ENCODE peak calls at places on chromosomes 1 and 21, in nine cellular contexts. One of them, this sample, is unnamed.

GRCh38 chr1:13754510-13755103 is 54.6 kb downstream of the PRDM2 start:
- DNase-seq in NCI-H2029 treated with DMSO at 0.1 percent for 48 hours: no peak
- DNase-seq in KG1: no peak
- DNase-seq in M059J: peak
- DNase-seq in pancreas: no peak
- DNase-seq in Ammon's horn: peak
- DNase-seq in GM23248: peak
- DNase-seq in PC-3: peak
- DNase-seq in GOT3: no peak
- DNase-seq in this sample: no peak

GRCh38 chr21:39332175-39332574 is 16.7 kb downstream of the HMGN1 start:
- DNase-seq in NCI-H2029 treated with DMSO at 0.1 percent for 48 hours: no peak
- DNase-seq in KG1: no peak
- DNase-seq in M059J: no peak
- DNase-seq in pancreas: no peak
- DNase-seq in Ammon's horn: no peak
- DNase-seq in GM23248: no peak
- DNase-seq in PC-3: no peak
- DNase-seq in GOT3: no peak
- DNase-seq in this sample: no peak

GRCh38 chr1:42152119-42152518 is 1.1 kb upstream of the GUCA2B start:
- DNase-seq in NCI-H2029 treated with DMSO at 0.1 percent for 48 hours: no peak
- DNase-seq in KG1: no peak
- DNase-seq in M059J: no peak
- DNase-seq in pancreas: peak
- DNase-seq in Ammon's horn: no peak
- DNase-seq in GM23248: no peak
- DNase-seq in PC-3: peak
- DNase-seq in GOT3: no peak
- DNase-seq in this sample: peak

GRCh38 chr1:22780696-22781095 is 70.1 kb downstream of the EPHB2 start:
- DNase-seq in NCI-H2029 treated with DMSO at 0.1 percent for 48 hours: no peak
- DNase-seq in KG1: no peak
- DNase-seq in M059J: peak
- DNase-seq in pancreas: no peak
- DNase-seq in Ammon's horn: peak
- DNase-seq in GM23248: peak
- DNase-seq in PC-3: peak
- DNase-seq in GOT3: no peak
- DNase-seq in this sample: peak

GRCh38 chr1:32172621-32173245 is 6.7 kb upstream of the TXLNA start:
- DNase-seq in NCI-H2029 treated with DMSO at 0.1 percent for 48 hours: no peak
- DNase-seq in KG1: no peak
- DNase-seq in M059J: peak
- DNase-seq in pancreas: no peak
- DNase-seq in Ammon's horn: no peak
- DNase-seq in GM23248: peak
- DNase-seq in PC-3: peak
- DNase-seq in GOT3: no peak
- DNase-seq in this sample: peak

GRCh38 chr1:171583581-171584194 is 38.4 kb upstream of the MYOCOS start:
- DNase-seq in NCI-H2029 treated with DMSO at 0.1 percent for 48 hours: no peak
- DNase-seq in KG1: no peak
- DNase-seq in M059J: no peak
- DNase-seq in pancreas: no peak
- DNase-seq in Ammon's horn: peak
- DNase-seq in GM23248: peak
- DNase-seq in PC-3: no peak
- DNase-seq in GOT3: no peak
- DNase-seq in this sample: no peak

GRCh38 chr1:240946926-240947325 is 335.0 kb upstream of the GREM2 start:
- DNase-seq in NCI-H2029 treated with DMSO at 0.1 percent for 48 hours: no peak
- DNase-seq in KG1: no peak
- DNase-seq in M059J: peak
- DNase-seq in pancreas: no peak
- DNase-seq in Ammon's horn: peak
- DNase-seq in GM23248: peak
- DNase-seq in PC-3: peak
- DNase-seq in GOT3: no peak
- DNase-seq in this sample: peak

GRCh38 chr1:221742555-221743415 is 896 bp upstream of the DUSP10 start:
- DNase-seq in NCI-H2029 treated with DMSO at 0.1 percent for 48 hours: peak
- DNase-seq in KG1: no peak
- DNase-seq in M059J: peak
- DNase-seq in pancreas: peak
- DNase-seq in Ammon's horn: peak
- DNase-seq in GM23248: peak
- DNase-seq in PC-3: peak
- DNase-seq in GOT3: no peak
- DNase-seq in this sample: peak

GRCh38 chr1:121538943-121539575 is 354.3 kb downstream of the SRGAP2C start:
- DNase-seq in NCI-H2029 treated with DMSO at 0.1 percent for 48 hours: no peak
- DNase-seq in KG1: no peak
- DNase-seq in M059J: no peak
- DNase-seq in pancreas: no peak
- DNase-seq in Ammon's horn: no peak
- DNase-seq in GM23248: no peak
- DNase-seq in PC-3: no peak
- DNase-seq in GOT3: no peak
- DNase-seq in this sample: peak

GRCh38 chr1:203165800-203166161 is 9.8 kb downstream of the MYBPH start:
- DNase-seq in NCI-H2029 treated with DMSO at 0.1 percent for 48 hours: no peak
- DNase-seq in KG1: no peak
- DNase-seq in M059J: no peak
- DNase-seq in pancreas: no peak
- DNase-seq in Ammon's horn: no peak
- DNase-seq in GM23248: no peak
- DNase-seq in PC-3: no peak
- DNase-seq in GOT3: no peak
- DNase-seq in this sample: no peak

GRCh38 chr1:209661081-209661480 is 8.9 kb upstream of the LAMB3 start:
- DNase-seq in NCI-H2029 treated with DMSO at 0.1 percent for 48 hours: no peak
- DNase-seq in KG1: no peak
- DNase-seq in M059J: no peak
- DNase-seq in pancreas: no peak
- DNase-seq in Ammon's horn: no peak
- DNase-seq in GM23248: no peak
- DNase-seq in PC-3: no peak
- DNase-seq in GOT3: no peak
- DNase-seq in this sample: no peak

GRCh38 chr1:56790036-56790435 is 29.2 kb downstream of the FYB2 start:
- DNase-seq in NCI-H2029 treated with DMSO at 0.1 percent for 48 hours: no peak
- DNase-seq in KG1: no peak
- DNase-seq in M059J: no peak
- DNase-seq in pancreas: no peak
- DNase-seq in Ammon's horn: no peak
- DNase-seq in GM23248: no peak
- DNase-seq in PC-3: no peak
- DNase-seq in GOT3: no peak
- DNase-seq in this sample: no peak

GRCh38 chr1:19310720-19311502 is 1.0 kb downstream of the AKR7A2 start:
- DNase-seq in NCI-H2029 treated with DMSO at 0.1 percent for 48 hours: no peak
- DNase-seq in KG1: no peak
- DNase-seq in M059J: peak
- DNase-seq in pancreas: no peak
- DNase-seq in Ammon's horn: no peak
- DNase-seq in GM23248: peak
- DNase-seq in PC-3: no peak
- DNase-seq in GOT3: no peak
- DNase-seq in this sample: no peak

GRCh38 chr1:5348732-5349465 is 643.3 kb downstream of the NPHP4 start:
- DNase-seq in NCI-H2029 treated with DMSO at 0.1 percent for 48 hours: no peak
- DNase-seq in KG1: no peak
- DNase-seq in M059J: no peak
- DNase-seq in pancreas: no peak
- DNase-seq in Ammon's horn: peak
- DNase-seq in GM23248: no peak
- DNase-seq in PC-3: no peak
- DNase-seq in GOT3: no peak
- DNase-seq in this sample: no peak

GRCh38 chr1:3491291-3492246 is 37.1 kb downstream of the ARHGEF16 start:
- DNase-seq in NCI-H2029 treated with DMSO at 0.1 percent for 48 hours: no peak
- DNase-seq in KG1: peak
- DNase-seq in M059J: peak
- DNase-seq in pancreas: no peak
- DNase-seq in Ammon's horn: peak
- DNase-seq in GM23248: peak
- DNase-seq in PC-3: peak
- DNase-seq in GOT3: peak
- DNase-seq in this sample: peak

GRCh38 chr21:37984416-37984815 is 68.2 kb upstream of the KCNJ6 start:
- DNase-seq in NCI-H2029 treated with DMSO at 0.1 percent for 48 hours: peak
- DNase-seq in KG1: no peak
- DNase-seq in M059J: peak
- DNase-seq in pancreas: no peak
- DNase-seq in Ammon's horn: no peak
- DNase-seq in GM23248: no peak
- DNase-seq in PC-3: peak
- DNase-seq in GOT3: no peak
- DNase-seq in this sample: no peak

GRCh38 chr1:869499-870244 is 54.1 kb upstream of the SAMD11 start:
- DNase-seq in NCI-H2029 treated with DMSO at 0.1 percent for 48 hours: no peak
- DNase-seq in KG1: peak
- DNase-seq in M059J: peak
- DNase-seq in pancreas: peak
- DNase-seq in Ammon's horn: peak
- DNase-seq in GM23248: peak
- DNase-seq in PC-3: peak
- DNase-seq in GOT3: no peak
- DNase-seq in this sample: peak

GRCh38 chr1:9010781-9011323 is 15.4 kb downstream of the SLC2A7 start:
- DNase-seq in NCI-H2029 treated with DMSO at 0.1 percent for 48 hours: no peak
- DNase-seq in KG1: no peak
- DNase-seq in M059J: no peak
- DNase-seq in pancreas: no peak
- DNase-seq in Ammon's horn: no peak
- DNase-seq in GM23248: no peak
- DNase-seq in PC-3: no peak
- DNase-seq in GOT3: no peak
- DNase-seq in this sample: no peak

GRCh38 chr1:2469103-2469940 is 6.8 kb upstream of the PLCH2 start:
- DNase-seq in NCI-H2029 treated with DMSO at 0.1 percent for 48 hours: no peak
- DNase-seq in KG1: no peak
- DNase-seq in M059J: no peak
- DNase-seq in pancreas: no peak
- DNase-seq in Ammon's horn: no peak
- DNase-seq in GM23248: no peak
- DNase-seq in PC-3: no peak
- DNase-seq in GOT3: no peak
- DNase-seq in this sample: no peak